ENCODE peak calls at places on chromosomes 13 and 19, in five cellular contexts. T is AG09309, D is tibial nerve, S is neural progenitor cell, X is astrocyte of the spinal cord. V is an unnamed sample.
A peak's percentile ranks its signal among the peaks of the same experiment; 100 is the strongest.

GRCh38 chr13:22926176-22927007 is 254.4 kb upstream of the SGCG start:
- DNase-seq in T (no peak), D (peak; percentile 52), S (peak; percentile 27), X (no peak), V (peak; percentile 36)

GRCh38 chr13:63435668-63436275 is 2020.1 kb upstream of the PCDH20 start:
- DNase-seq in T (peak; percentile 99), D (no peak), S (no peak), X (peak; percentile 99), V (peak; percentile 71)

GRCh38 chr13:100234524-100235136 is 145.7 kb downstream of the PCCA start:
- DNase-seq in T (peak; percentile 43), D (no peak), S (no peak), X (peak; percentile 47), V (no peak)

GRCh38 chr13:72696590-72696989 is 30.8 kb downstream of the MZT1 start:
- DNase-seq in T (no peak), D (no peak), S (no peak), X (peak; percentile 43), V (peak; percentile 27)

GRCh38 chr13:38350114-38350617 is 515 bp downstream of the UFM1 start:
- DNase-seq in T (peak; percentile 11), D (peak; percentile 59), S (peak; percentile 61), X (no peak), V (peak; percentile 74)

GRCh38 chr13:42412812-42413795 is 141.2 kb downstream of the AKAP11 start:
- DNase-seq in T (no peak), D (no peak), S (no peak), X (peak; percentile 1), V (no peak)

GRCh38 chr19:8022275-8022674 is 16.8 kb upstream of the ELAVL1 start:
- DNase-seq in T (no peak), D (no peak), S (no peak), X (no peak), V (no peak)

GRCh38 chr19:27746691-27747380 is 1466.1 kb downstream of the UQCRFS1 start:
- DNase-seq in T (no peak), D (no peak), S (peak; percentile 66), X (no peak), V (peak; percentile 46)

GRCh38 chr13:49561064-49561410 is 24.3 kb downstream of the RCBTB1 start:
- DNase-seq in T (no peak), D (no peak), S (no peak), X (no peak), V (no peak)

GRCh38 chr13:111161601-111162600 is 46.8 kb downstream of the ARHGEF7 start:
- DNase-seq in T (no peak), D (no peak), S (no peak), X (no peak), V (no peak)

GRCh38 chr13:98239156-98240076 is 62.3 kb upstream of the RNF113B start:
- DNase-seq in T (no peak), D (no peak), S (no peak), X (no peak), V (no peak)

GRCh38 chr13:97391201-97391600 is 42.8 kb upstream of the RAP2A start:
- DNase-seq in T (no peak), D (no peak), S (no peak), X (no peak), V (no peak)

GRCh38 chr13:32669030-32669646 is 82.9 kb downstream of the PDS5B start:
- DNase-seq in T (peak; percentile 10), D (no peak), S (peak; percentile 76), X (peak; percentile 71), V (peak; percentile 52)

GRCh38 chr13:26957163-26957562 is 196.6 kb upstream of the GPR12 start:
- DNase-seq in T (no peak), D (no peak), S (no peak), X (no peak), V (no peak)

GRCh38 chr13:44668707-44669106 is 92.6 kb upstream of the TSC22D1 start:
- DNase-seq in T (no peak), D (no peak), S (no peak), X (peak; percentile 50), V (peak; percentile 33)

GRCh38 chr19:49217382-49217781 is 59.8 kb downstream of the TRPM4 start:
- DNase-seq in T (no peak), D (no peak), S (no peak), X (no peak), V (no peak)

GRCh38 chr13:39777527-39778061 is 122.1 kb downstream of the COG6 start:
- DNase-seq in T (peak; percentile 87), D (no peak), S (peak; percentile 41), X (peak; percentile 86), V (peak; percentile 94)

GRCh38 chr19:31664997-31665396 is 315.8 kb upstream of the TSHZ3 start:
- DNase-seq in T (no peak), D (no peak), S (no peak), X (no peak), V (no peak)

GRCh38 chr19:11921852-11922495 is 2.9 kb upstream of the ZNF700 start:
- DNase-seq in T (no peak), D (no peak), S (no peak), X (no peak), V (no peak)

GRCh38 chr13:38686635-38687245 is at the start of gene FREM2:
- DNase-seq in T (no peak), D (no peak), S (peak; percentile 97), X (peak; percentile 40), V (peak; percentile 76)

GRCh38 chr13:99970761-99971575 is 599 bp downstream of the ZIC5 start:
- DNase-seq in T (no peak), D (no peak), S (peak; percentile 87), X (no peak), V (no peak)

GRCh38 chr19:18939163-18939562 is 1.9 kb downstream of the HOMER3 start:
- DNase-seq in T (no peak), D (no peak), S (no peak), X (no peak), V (no peak)
- H3K4me3 ChIP-seq in T (peak overlapping the region; percentile 88), D (no peak overlapping the region), S (peak overlapping the region; percentile 81), X (peak overlapping the region; percentile 90), V (no peak overlapping the region)

DNA sequence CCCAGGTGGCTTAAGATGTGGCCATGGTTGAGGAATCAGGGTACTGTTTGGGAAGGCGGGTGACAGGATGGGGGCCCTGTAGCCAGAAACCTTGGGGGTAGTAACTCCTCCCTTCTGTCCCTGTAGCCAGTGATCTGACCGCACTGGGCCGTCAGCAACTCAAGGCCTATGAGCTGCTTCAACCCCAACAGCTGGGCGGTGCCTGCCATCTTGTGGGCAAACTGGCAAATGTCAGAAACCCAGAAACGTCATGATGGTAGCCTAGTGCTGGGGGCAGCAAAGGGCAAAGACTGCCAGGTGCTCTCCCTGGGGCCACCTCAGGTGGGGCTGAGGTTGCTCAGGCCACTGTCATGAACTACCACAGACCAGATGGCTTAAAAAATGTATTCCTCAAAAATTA is 3.5 kb downstream of the COPE start:
- DNase-seq in T (no peak), D (no peak), S (peak; percentile 69), X (peak; percentile 18), V (peak; percentile 64)
- TF ChIP-seq CTCF in T (peak; percentile 40), D (peak; percentile 26), S (peak; percentile 60), X (peak; percentile 43), V (peak; percentile 52)

GRCh38 chr19:14091086-14091884 is 734 bp upstream of the SAMD1 start:
- DNase-seq in T (no peak), D (peak; percentile 14), S (no peak), X (peak; percentile 60), V (peak; percentile 40)

GRCh38 chr19:14090509-14091085 is at the start of gene SAMD1:
- DNase-seq in T (peak; percentile 45), D (peak; percentile 86), S (peak; percentile 95), X (peak; percentile 95), V (peak; percentile 87)

GRCh38 chr19:14089412-14089661 is 1.2 kb downstream of the SAMD1 start:
- DNase-seq in T (no peak), D (peak; percentile 20), S (peak; percentile 59), X (no peak), V (no peak)

GRCh38 chr19:14088634-14089411 is 1.7 kb downstream of the SAMD1 start:
- DNase-seq in T (no peak), D (no peak), S (no peak), X (no peak), V (no peak)

GRCh38 chr19:14089662-14090508 is 666 bp downstream of the SAMD1 start:
- DNase-seq in T (no peak), D (peak; percentile 17), S (peak; percentile 90), X (peak; percentile 57), V (peak; percentile 79)
- H3K4me3 ChIP-seq in T (peak overlapping the region; percentile 78), D (peak overlapping the region; percentile 86), S (peak overlapping the region; percentile 70), X (peak overlapping the region; percentile 70), V (peak overlapping the region; percentile 51)

GRCh38 chr19:772730-773436 is 22.0 kb downstream of the MISP start:
- DNase-seq in T (no peak), D (no peak), S (peak; percentile 67), X (no peak), V (no peak)
- TF ChIP-seq CTCF in T (no peak), D (no peak), S (no peak), X (no peak), V (no peak)

GRCh38 chr13:84479656-84480055 is 597.4 kb upstream of the SLITRK1 start:
- DNase-seq in T (no peak), D (no peak), S (no peak), X (peak; percentile 25), V (peak; percentile 92)
- H3K4me3 ChIP-seq in T (no peak overlapping the region), D (no peak overlapping the region), S (no peak overlapping the region), X (no peak overlapping the region), V (no peak overlapping the region)

GRCh38 chr19:38317104-38317612 is 1.4 kb upstream of the YIF1B start:
- DNase-seq in T (no peak), D (no peak), S (no peak), X (no peak), V (no peak)

GRCh38 chr19:38319421-38320258 is at the start of gene KCNK6:
- DNase-seq in T (no peak), D (peak; percentile 22), S (peak; percentile 78), X (no peak), V (peak; percentile 69)

GRCh38 chr19:38316477-38317067 is 825 bp upstream of the YIF1B start:
- DNase-seq in T (no peak), D (no peak), S (no peak), X (no peak), V (no peak)

GRCh38 chr19:38318595-38319142 is 976 bp upstream of the KCNK6 start:
- DNase-seq in T (no peak), D (no peak), S (no peak), X (no peak), V (peak; percentile 75)

DNA sequence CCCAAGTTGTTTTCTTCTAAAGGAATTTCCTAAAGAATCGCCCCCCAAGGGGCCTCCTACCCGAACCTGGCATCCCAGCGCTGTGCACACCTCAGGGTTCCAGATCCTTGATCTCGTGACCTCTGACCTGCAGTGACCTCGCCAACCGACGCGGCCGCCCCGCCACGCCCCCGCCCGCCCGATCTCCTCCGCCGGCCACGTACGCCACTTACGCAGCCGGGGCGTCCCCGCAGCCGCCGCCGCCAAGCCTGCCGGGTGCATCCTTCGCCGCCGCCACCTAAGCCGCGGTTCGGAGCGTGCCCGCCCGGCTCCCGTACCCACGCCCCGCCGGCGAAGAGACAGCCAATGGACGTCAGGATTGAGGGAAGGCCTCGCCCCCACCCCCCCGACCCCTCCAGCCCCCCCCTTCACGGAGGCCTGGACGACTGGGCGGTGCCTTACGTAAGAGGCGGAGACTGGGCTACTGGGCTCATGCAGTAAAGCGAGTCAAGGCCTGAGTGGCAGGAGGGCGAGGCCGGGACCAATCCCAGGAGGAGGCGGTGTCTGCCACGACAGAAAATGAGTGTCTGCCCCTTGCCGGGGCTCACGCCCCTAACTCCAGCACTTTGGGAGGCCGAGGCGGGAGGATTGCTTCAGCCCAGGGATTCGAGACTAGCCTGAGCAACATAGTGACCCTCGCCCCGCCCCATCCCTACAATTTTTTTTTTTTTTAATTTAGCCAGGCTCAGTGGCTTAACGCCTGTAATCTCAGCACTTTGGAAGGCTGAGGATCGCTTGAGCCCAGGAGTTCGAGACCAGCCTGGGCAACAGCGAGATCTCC is at the start of gene YIF1B:
- DNase-seq in T (peak; percentile 84), D (peak; percentile 96), S (peak; percentile 98), X (peak; percentile 97), V (peak; percentile 98)
- TF ChIP-seq CTCF in T (no peak), D (peak; percentile 16), S (no peak), X (no peak), V (peak; percentile 7)